ENCODE peak calls at places on chromosomes 11 and 22, in six cellular contexts. J is SJSA1; H is ureter; N is NCI-H187; G is CD4-positive, alpha-beta T cell; P is amygdala. F is an unnamed sample.

GRCh38 chr22:38862375-38863329 is 9.4 kb downstream of the CBX6 start:
- DNase-seq in H (peak), N (no peak), J (no peak), P (no peak), G (no peak), F (no peak)

GRCh38 chr22:49153921-49154320 is 673.8 kb downstream of the BRD1 start:
- DNase-seq in H (no peak), J (no peak), N (no peak), P (no peak), G (no peak), F (no peak)

GRCh38 chr22:24357547-24357946 is 69.9 kb upstream of the ADORA2A start:
- DNase-seq in J (no peak), H (no peak), G (no peak), N (no peak), P (no peak), F (no peak)

GRCh38 chr11:61567286-61568061 is 13.4 kb downstream of the SYT7 start:
- DNase-seq in G (peak), N (no peak), H (peak), J (no peak), P (no peak), F (peak)

GRCh38 chr11:72191961-72192381 is at the start of gene FOLR1:
- DNase-seq in P (no peak), J (no peak), H (no peak), G (no peak), N (no peak), F (no peak)

GRCh38 chr11:95092549-95093324 is 3.1 kb downstream of the ENDOD1 start:
- DNase-seq in H (no peak), N (no peak), G (no peak), P (no peak), J (no peak), F (no peak)

GRCh38 chr11:123590296-123590912 is 64.0 kb downstream of the SCN3B start:
- DNase-seq in P (no peak), N (no peak), J (peak), G (no peak), H (no peak), F (no peak)

GRCh38 chr11:118996926-118997626 is 862 bp upstream of the CENATAC start:
- DNase-seq in P (no peak), J (no peak), N (no peak), H (no peak), G (no peak), F (no peak)

F was measured in amniotic stem cell.